ENCODE peak calls at places on chromosome 18, in five cellular contexts. R is K562, C is upper lobe of left lung, U is HepG2, F is HCT116. S is an unnamed sample.

GRCh38 chr18:49778826-49779465 is 34.4 kb downstream of the ACAA2 start:
- ATAC-seq in U (no peak), C (no peak), R (no peak), F (no peak), S (no peak)

GRCh38 chr18:50559750-50560680 is at the start of gene MAPK4:
- ATAC-seq in U (peak; percentile 86), C (peak; percentile 80), R (peak; percentile 94), F (peak; percentile 92), S (peak; percentile 92)

GRCh38 chr18:58288922-58289797 is 245.1 kb downstream of the NEDD4L start:
- ATAC-seq in U (no peak), R (no peak), F (peak; percentile 81), C (no peak), S (no peak)

GRCh38 chr18:47294801-47295200 is 43.3 kb upstream of the SKOR2 start:
- ATAC-seq in R (no peak), U (no peak), C (no peak), F (no peak), S (no peak)

GRCh38 chr18:52339891-52340371 is at the start of gene DCC:
- ATAC-seq in C (no peak), U (peak; percentile 88), R (no peak), F (no peak), S (no peak)

GRCh38 chr18:12460874-12461273 is 53.1 kb downstream of the PRELID3A start:
- ATAC-seq in U (peak; percentile 100), C (no peak), R (peak; percentile 81), F (no peak), S (no peak)

GRCh38 chr18:12308386-12309100 is 502 bp downstream of the TUBB6 start:
- ATAC-seq in F (peak; percentile 76), R (peak; percentile 76), U (peak; percentile 62), C (peak; percentile 88), S (peak; percentile 86)

GRCh38 chr18:74264303-74265020 is 27.3 kb downstream of the CYB5A start:
- ATAC-seq in U (no peak), F (no peak), C (no peak), R (no peak), S (no peak)

GRCh38 chr18:54060343-54061005 is 164.0 kb downstream of the MBD2 start:
- ATAC-seq in U (no peak), R (no peak), C (no peak), F (no peak), S (no peak)

GRCh38 chr18:12929477-12930083 is 18.2 kb upstream of the SEH1L start:
- ATAC-seq in U (no peak), R (no peak), F (no peak), C (no peak), S (no peak)

GRCh38 chr18:34835466-34835865 is 125.4 kb downstream of the DTNA start:
- ATAC-seq in C (no peak), R (no peak), F (no peak), U (no peak), S (no peak)

GRCh38 chr18:34834897-34835296 is 124.8 kb downstream of the DTNA start:
- ATAC-seq in U (no peak), C (no peak), F (no peak), R (no peak), S (peak; percentile 68)

GRCh38 chr18:34840416-34840815 is 130.3 kb downstream of the DTNA start:
- ATAC-seq in C (no peak), R (no peak), F (no peak), U (no peak), S (no peak)

GRCh38 chr18:34838669-34839068 is 128.6 kb downstream of the DTNA start:
- ATAC-seq in C (no peak), R (no peak), F (no peak), U (no peak), S (no peak)

DNA sequence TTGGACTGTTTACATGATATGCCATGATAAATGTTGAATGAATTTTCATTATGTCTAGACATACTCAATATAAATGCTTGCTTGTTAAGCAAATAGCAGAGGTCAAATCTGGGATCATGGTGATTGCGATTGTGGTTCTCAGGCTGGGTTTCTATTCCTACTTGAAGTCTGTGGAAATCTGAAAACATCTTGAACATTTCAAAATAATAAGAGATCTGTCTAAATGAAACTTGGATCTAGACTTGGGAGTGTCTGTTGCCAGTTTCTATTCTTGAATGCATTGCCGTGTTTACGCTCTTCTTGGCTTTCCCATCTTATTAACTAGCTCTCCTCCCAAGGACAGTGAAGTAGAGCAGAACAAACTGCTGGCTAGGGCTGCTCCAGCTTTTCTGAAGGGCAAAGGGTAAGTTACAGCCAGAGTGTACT is 127.7 kb downstream of the DTNA start:
- ATAC-seq in F (no peak), U (peak; percentile 27), C (peak; percentile 56), R (no peak), S (peak; percentile 79)
- H3K27ac ChIP-seq in F (no peak overlapping the region), U (no peak overlapping the region), C (no peak overlapping the region), R (no peak overlapping the region), S (peak overlapping the region; percentile 67)

GRCh38 chr18:26565514-26565913 is 17.2 kb upstream of the KCTD1 start:
- ATAC-seq in R (no peak), F (no peak), C (no peak), U (no peak), S (no peak)
- TF ChIP-seq POLR2AphosphoS5 in R (no peak), F (no peak), C (no peak), U (no peak), S (no peak)

GRCh38 chr18:7617738-7618422 is 50.8 kb downstream of the PTPRM start:
- ATAC-seq in U (no peak), C (peak; percentile 67), R (no peak), F (no peak), S (peak; percentile 70)

GRCh38 chr18:7616661-7617060 is 49.5 kb downstream of the PTPRM start:
- ATAC-seq in F (no peak), C (peak; percentile 48), U (peak; percentile 46), R (no peak), S (no peak)

GRCh38 chr18:7615840-7616239 is 48.7 kb downstream of the PTPRM start:
- ATAC-seq in R (peak; percentile 58), F (no peak), U (no peak), C (no peak), S (no peak)

GRCh38 chr18:7619676-7620075 is 52.6 kb downstream of the PTPRM start:
- ATAC-seq in U (no peak), R (no peak), F (no peak), C (no peak), S (no peak)

DNA sequence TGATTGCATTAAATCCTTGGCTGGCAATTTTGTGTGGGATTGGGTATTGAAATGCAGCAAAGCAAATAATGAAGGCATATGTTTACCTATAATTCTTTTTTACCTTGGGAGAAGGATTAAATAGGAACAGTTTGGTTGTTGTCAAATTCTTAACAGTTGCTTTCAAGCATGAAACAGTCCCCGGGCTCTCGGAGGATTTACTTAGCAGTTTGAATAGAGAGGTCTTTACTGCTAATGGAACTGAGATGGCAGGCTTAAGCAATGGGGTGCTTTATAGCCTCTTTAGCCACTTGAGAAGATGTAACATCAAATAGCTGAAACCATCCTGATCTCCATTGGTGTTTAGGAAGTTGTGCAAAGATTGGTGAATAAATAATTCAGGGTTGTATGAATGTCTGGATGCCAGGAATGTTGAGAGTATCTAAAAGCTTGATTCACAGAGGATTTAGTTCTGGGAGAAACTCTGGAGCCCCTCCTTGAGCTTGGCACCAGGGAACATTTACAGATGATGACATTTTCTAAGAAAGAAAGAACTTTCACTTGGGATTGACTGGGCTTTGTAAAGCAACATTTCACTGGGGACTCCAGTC is 51.8 kb downstream of the PTPRM start:
- ATAC-seq in R (no peak), U (no peak), C (no peak), F (no peak), S (no peak)
- H3K27ac ChIP-seq in R (no peak overlapping the region), U (no peak overlapping the region), C (no peak overlapping the region), F (no peak overlapping the region), S (no peak overlapping the region)

GRCh38 chr18:48656582-48656981 is 117.8 kb downstream of the CTIF start:
- ATAC-seq in R (no peak), F (no peak), U (no peak), C (no peak), S (no peak)
- TF ChIP-seq POLR2AphosphoS5 in R (no peak), F (no peak), U (no peak), C (no peak), S (no peak)

DNA sequence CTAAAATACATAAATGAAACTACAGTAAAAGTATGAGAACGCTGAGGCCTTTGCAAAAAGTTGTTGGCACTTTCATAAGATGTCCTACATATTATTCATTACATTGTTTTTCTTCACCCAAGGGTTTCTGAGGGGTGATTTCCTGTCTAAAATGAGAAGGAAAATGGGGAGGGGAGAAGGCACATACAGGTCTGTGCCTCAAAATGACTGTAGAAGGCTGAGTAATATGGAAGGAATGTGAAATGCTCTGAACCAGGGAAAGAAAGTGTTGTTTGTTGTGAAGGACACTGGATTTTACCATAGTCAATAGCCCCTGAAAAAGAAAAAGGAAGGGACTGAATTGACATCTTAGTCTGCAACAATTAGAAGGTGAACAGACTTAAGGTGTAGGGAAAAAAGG is 99.5 kb upstream of the RNF152 start:
- ATAC-seq in F (peak; percentile 74), R (no peak), C (no peak), U (peak; percentile 30), S (no peak)
- H3K27ac ChIP-seq in F (no peak overlapping the region), R (no peak overlapping the region), C (no peak overlapping the region), U (no peak overlapping the region), S (no peak overlapping the region)

GRCh38 chr18:75659535-75660023 is 232.1 kb upstream of the SMIM21 start:
- ATAC-seq in C (no peak), U (no peak), R (no peak), F (no peak), S (no peak)

GRCh38 chr18:75654928-75655745 is 227.6 kb upstream of the SMIM21 start:
- ATAC-seq in F (no peak), R (no peak), U (no peak), C (peak; percentile 54), S (no peak)

GRCh38 chr18:75656035-75656434 is 228.5 kb upstream of the SMIM21 start:
- ATAC-seq in U (no peak), R (no peak), C (no peak), F (no peak), S (no peak)

GRCh38 chr18:75660932-75661331 is 233.4 kb upstream of the SMIM21 start:
- ATAC-seq in U (no peak), C (no peak), R (no peak), F (no peak), S (no peak)

GRCh38 chr18:75658330-75658729 is 230.8 kb upstream of the SMIM21 start:
- ATAC-seq in U (no peak), R (no peak), F (no peak), C (no peak), S (no peak)
- TF ChIP-seq POLR2AphosphoS5 in U (no peak), R (no peak), F (no peak), C (no peak), S (no peak)

S was measured in gastroesophageal sphincter.